ENCODE peak calls at places on chromosomes 3 and 15, in ten cellular contexts. U is foreskin fibroblast, S is Peyer's patch, L is mesenchymal stem cell, O is aorta, K is GM23338, T is IMR-90, I is dorsolateral prefrontal cortex, P is fibroblast of the aortic adventitia, M is fibroblast of mammary gland. N is an unnamed sample.

GRCh38 chr3:46759239-46760152 is 41.8 kb upstream of the PRSS50 start:
- DNase-seq in L (no peak), K (peak), O (no peak), P (no peak), T (no peak), S (no peak), U (no peak), I (no peak), M (no peak), N (no peak)

GRCh38 chr3:69422751-69423150 is 36.9 kb upstream of the FRMD4B start:
- DNase-seq in L (peak), I (no peak), K (no peak), M (peak), P (peak), O (no peak), S (no peak), U (peak), T (peak), N (peak)

GRCh38 chr15:31452595-31453557 is 126.2 kb downstream of the KLF13 start:
- DNase-seq in S (no peak), U (no peak), L (no peak), I (no peak), K (no peak), P (no peak), O (no peak), M (no peak), T (no peak), N (no peak)

GRCh38 chr15:63514533-63514943 is 10.1 kb downstream of the USP3 start:
- DNase-seq in M (peak), K (no peak), P (peak), L (peak), O (no peak), U (peak), I (no peak), S (no peak), T (peak), N (peak)

GRCh38 chr3:37913531-37913930 is 51.9 kb downstream of the CTDSPL start:
- DNase-seq in O (no peak), I (no peak), K (no peak), P (no peak), S (no peak), U (no peak), T (no peak), L (no peak), M (no peak), N (no peak)

GRCh38 chr3:174440350-174440716 is 418.8 kb upstream of the NAALADL2 start:
- DNase-seq in L (no peak), O (no peak), S (no peak), U (peak), P (peak), I (no peak), K (peak), M (peak), T (peak), N (peak)

GRCh38 chr15:95872366-95872771 is 458.1 kb upstream of the NR2F2 start:
- DNase-seq in T (peak), P (peak), M (peak), I (no peak), O (no peak), U (peak), L (peak), S (no peak), K (no peak), N (peak)

GRCh38 chr3:170038434-170039110 is 777 bp downstream of the GPR160 start:
- DNase-seq in I (no peak), M (no peak), S (peak), O (no peak), L (peak), U (peak), P (no peak), T (no peak), K (peak), N (no peak)

GRCh38 chr3:81968628-81969027 is 207.2 kb upstream of the GBE1 start:
- DNase-seq in P (no peak), L (no peak), T (no peak), S (no peak), U (no peak), K (peak), M (no peak), I (no peak), O (no peak), N (no peak)

GRCh38 chr3:152383136-152383606 is 114.4 kb downstream of the MBNL1 start:
- DNase-seq in P (no peak), I (no peak), L (no peak), S (no peak), O (no peak), T (no peak), K (no peak), M (no peak), U (no peak), N (no peak)

GRCh38 chr3:117074833-117075232 is 365.3 kb downstream of the TUSC7 start:
- DNase-seq in T (peak), O (no peak), P (no peak), I (peak), S (no peak), L (no peak), M (peak), K (no peak), U (peak), N (no peak)

GRCh38 chr3:195260286-195260905 is 10.6 kb downstream of the XXYLT1 start:
- DNase-seq in K (peak), S (no peak), O (peak), P (no peak), L (peak), T (no peak), U (peak), M (peak), I (peak), N (no peak)

GRCh38 chr3:95934181-95934580 is 880.2 kb upstream of the EPHA6 start:
- DNase-seq in M (no peak), S (no peak), K (no peak), L (no peak), I (no peak), O (no peak), T (no peak), P (no peak), U (no peak), N (no peak)

GRCh38 chr15:38163651-38164050 is 89.0 kb upstream of the SPRED1 start:
- DNase-seq in K (no peak), U (no peak), O (no peak), T (no peak), S (no peak), M (no peak), P (no peak), L (no peak), I (no peak), N (no peak)

GRCh38 chr3:63656791-63657190 is 4.3 kb downstream of the SNTN start:
- DNase-seq in L (no peak), P (peak), S (no peak), M (peak), U (peak), I (no peak), K (no peak), T (peak), O (no peak), N (peak)

GRCh38 chr3:31491660-31492059 is 41.1 kb upstream of the STT3B start:
- DNase-seq in O (no peak), P (no peak), S (no peak), M (no peak), I (no peak), T (no peak), U (no peak), L (no peak), K (no peak), N (no peak)

GRCh38 chr15:51129513-51130197 is 34.9 kb upstream of the TNFAIP8L3 start:
- DNase-seq in P (no peak), S (no peak), T (no peak), K (no peak), M (no peak), L (no peak), U (peak), I (no peak), O (no peak), N (no peak)

GRCh38 chr3:71443332-71443731 is 140.2 kb downstream of the FOXP1 start:
- DNase-seq in T (no peak), I (no peak), M (no peak), S (no peak), O (no peak), K (no peak), U (no peak), P (no peak), L (no peak), N (no peak)

GRCh38 chr3:71446260-71446659 is 137.3 kb downstream of the FOXP1 start:
- DNase-seq in M (no peak), L (no peak), S (no peak), O (no peak), T (no peak), P (no peak), I (no peak), K (no peak), U (no peak), N (no peak)

GRCh38 chr3:71446734-71447133 is 136.8 kb downstream of the FOXP1 start:
- DNase-seq in S (no peak), P (no peak), M (no peak), T (no peak), O (no peak), K (no peak), L (no peak), I (no peak), U (no peak), N (no peak)

GRCh38 chr3:71444028-71444860 is 139.3 kb downstream of the FOXP1 start:
- DNase-seq in I (no peak), K (no peak), O (no peak), M (peak), U (peak), L (peak), T (peak), S (no peak), P (peak), N (peak)

GRCh38 chr3:71444861-71445259 is 138.7 kb downstream of the FOXP1 start:
- DNase-seq in O (no peak), M (no peak), U (no peak), K (no peak), I (no peak), L (no peak), S (no peak), T (no peak), P (no peak), N (no peak)
- H3K4me3 ChIP-seq in O (no peak), M (no peak), U (no peak), K (no peak), I (no peak), L (no peak), S (no peak), T (no peak), P (no peak), N (no peak)

GRCh38 chr3:18064586-18064985 is 322.2 kb upstream of the TBC1D5 start:
- DNase-seq in I (no peak), U (no peak), K (no peak), S (no peak), L (no peak), P (no peak), T (no peak), O (no peak), M (no peak), N (no peak)
- H3K4me3 ChIP-seq in I (no peak), U (no peak), K (no peak), S (no peak), L (no peak), P (no peak), T (no peak), O (no peak), M (no peak), N (no peak)

DNA sequence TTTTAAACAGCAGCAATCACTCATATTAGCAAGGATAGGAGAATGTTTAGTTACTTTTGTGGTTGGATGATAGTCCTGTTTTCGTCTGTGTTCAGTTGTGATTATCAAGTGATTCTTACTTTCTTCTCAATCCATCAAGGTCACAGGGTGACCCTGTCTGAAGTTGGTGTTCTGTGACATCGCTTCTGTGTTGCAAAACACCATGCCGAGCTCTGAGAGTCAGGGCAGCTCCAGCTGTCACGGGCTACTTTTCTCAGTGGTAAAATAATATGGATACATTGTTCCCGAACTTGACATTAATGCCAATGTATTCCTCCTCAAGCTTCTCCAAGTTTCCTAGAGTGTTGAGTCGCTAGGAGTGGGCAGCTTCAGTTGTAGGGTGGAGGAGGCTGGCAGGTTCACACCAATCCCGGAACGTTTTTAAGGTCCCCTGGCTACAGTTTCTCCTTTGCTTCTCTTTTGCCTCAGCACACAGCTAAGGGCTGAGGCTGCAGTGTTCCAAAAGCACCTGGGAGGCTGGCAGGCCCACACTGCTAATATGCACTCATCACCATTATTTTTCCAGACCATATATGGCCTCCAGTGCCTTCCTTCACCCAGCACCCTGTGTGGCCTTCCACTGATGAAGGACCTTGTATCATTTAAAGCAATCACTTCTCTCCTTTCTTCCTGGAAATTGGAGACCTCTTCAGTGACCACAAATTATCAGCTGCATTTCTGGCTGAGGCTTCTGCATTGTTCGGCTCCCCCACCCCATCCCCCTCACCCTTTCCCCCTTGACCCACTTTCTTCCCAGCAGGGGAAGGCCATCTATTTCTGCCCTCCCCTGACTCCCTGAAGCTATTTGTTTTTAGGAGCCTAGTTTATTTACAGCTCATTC is 25.8 kb downstream of the COLQ start:
- DNase-seq in U (no peak), M (no peak), T (no peak), P (no peak), I (no peak), O (no peak), L (no peak), K (no peak), S (no peak), N (no peak)
- H3K4me3 ChIP-seq in U (no peak), M (no peak), T (no peak), P (no peak), I (no peak), O (no peak), L (no peak), K (no peak), S (no peak), N (no peak)

GRCh38 chr15:64624242-64624641 is 151.1 kb downstream of the RBPMS2 start:
- DNase-seq in P (no peak), O (no peak), U (no peak), S (no peak), L (no peak), M (no peak), T (no peak), K (no peak), I (no peak), N (no peak)

GRCh38 chr15:64620991-64621495 is 154.3 kb downstream of the RBPMS2 start:
- DNase-seq in M (no peak), K (no peak), S (no peak), O (no peak), L (no peak), P (no peak), T (no peak), U (no peak), I (no peak), N (no peak)

GRCh38 chr15:64622410-64623260 is 152.8 kb downstream of the RBPMS2 start:
- DNase-seq in I (no peak), M (no peak), L (no peak), T (no peak), S (no peak), K (no peak), U (no peak), P (no peak), O (no peak), N (no peak)

GRCh38 chr15:64619880-64620839 is 155.2 kb downstream of the RBPMS2 start:
- DNase-seq in O (no peak), T (peak), I (no peak), M (peak), S (no peak), P (peak), U (peak), L (no peak), K (no peak), N (peak)

DNA sequence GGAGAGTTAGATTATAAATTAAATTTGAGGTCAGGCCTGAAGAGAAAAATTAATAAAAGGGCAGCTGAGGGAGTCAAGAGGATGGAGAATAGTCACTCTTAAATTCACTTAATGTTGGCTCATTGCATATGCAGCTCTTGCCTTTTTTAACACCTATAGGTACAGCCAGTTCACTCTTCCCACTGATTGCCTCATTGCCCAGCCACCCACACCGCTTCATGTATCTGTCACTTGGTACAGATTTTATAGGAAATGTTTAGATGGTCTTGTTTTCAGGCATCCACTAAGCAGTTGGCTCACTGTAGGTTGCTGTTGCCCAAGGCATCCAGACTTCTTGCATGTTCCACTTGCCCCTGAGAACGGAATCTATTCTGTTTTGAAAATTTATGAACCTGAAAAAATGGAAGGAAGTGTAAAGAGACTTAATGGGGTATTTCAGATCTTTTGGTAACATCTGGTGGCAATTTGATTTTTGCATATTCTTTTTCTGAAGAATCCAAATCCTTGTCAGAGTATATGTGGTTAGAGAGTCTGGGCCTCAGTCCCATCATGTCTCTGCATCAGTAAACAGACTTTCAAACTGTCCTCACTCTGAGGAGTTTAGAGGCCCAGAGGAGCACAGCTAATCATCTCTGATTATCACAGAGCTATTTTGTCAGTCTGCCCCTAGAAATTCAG is 151.9 kb downstream of the RBPMS2 start:
- DNase-seq in O (no peak), K (no peak), U (peak), S (no peak), L (no peak), M (no peak), I (peak), T (peak), P (peak), N (no peak)
- H3K4me3 ChIP-seq in O (no peak), K (no peak), U (no peak), S (no peak), L (no peak), M (no peak), I (no peak), T (no peak), P (no peak), N (no peak)

DNA sequence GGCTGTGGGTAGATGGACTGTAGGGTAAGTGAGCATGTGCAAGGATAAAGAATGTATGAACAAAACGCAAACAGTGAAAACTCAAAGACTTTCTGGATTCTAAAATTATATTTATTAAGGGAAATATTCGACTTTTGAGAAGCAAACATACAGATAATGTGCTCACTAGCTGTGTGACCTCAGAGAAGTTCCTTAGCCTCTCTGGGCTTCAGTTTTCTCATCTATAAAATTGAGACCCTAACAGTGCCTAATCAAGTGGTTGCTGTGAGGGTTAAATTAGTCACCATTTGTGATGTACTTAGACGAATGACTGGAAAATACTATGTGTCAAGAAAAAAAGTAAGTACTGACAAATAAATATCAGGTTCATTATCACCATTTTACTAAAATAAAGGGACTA is 261.7 kb downstream of the MAGI1 start:
- DNase-seq in I (no peak), O (no peak), P (no peak), T (no peak), L (no peak), S (no peak), K (no peak), U (no peak), M (no peak), N (no peak)
- H3K4me3 ChIP-seq in I (no peak), O (no peak), P (no peak), T (no peak), L (no peak), S (no peak), K (no peak), U (peak), M (no peak), N (no peak)

GRCh38 chr3:171460226-171461086 is at the start of gene TNIK:
- DNase-seq in M (peak), L (peak), I (peak), T (peak), S (peak), P (peak), O (peak), K (peak), U (peak), N (peak)

GRCh38 chr3:171459942-171460225 is 321 bp downstream of the TNIK start:
- DNase-seq in O (no peak), U (no peak), I (no peak), L (no peak), M (peak), K (no peak), P (no peak), T (no peak), S (no peak), N (no peak)

GRCh38 chr3:171459130-171459941 is 869 bp downstream of the TNIK start:
- DNase-seq in O (peak), U (peak), T (peak), I (peak), S (peak), K (peak), M (peak), L (peak), P (peak), N (peak)

GRCh38 chr3:171462224-171462623 is 2.0 kb upstream of the TNIK start:
- DNase-seq in S (no peak), I (no peak), T (no peak), K (peak), P (no peak), U (no peak), L (no peak), M (no peak), O (no peak), N (no peak)

DNA sequence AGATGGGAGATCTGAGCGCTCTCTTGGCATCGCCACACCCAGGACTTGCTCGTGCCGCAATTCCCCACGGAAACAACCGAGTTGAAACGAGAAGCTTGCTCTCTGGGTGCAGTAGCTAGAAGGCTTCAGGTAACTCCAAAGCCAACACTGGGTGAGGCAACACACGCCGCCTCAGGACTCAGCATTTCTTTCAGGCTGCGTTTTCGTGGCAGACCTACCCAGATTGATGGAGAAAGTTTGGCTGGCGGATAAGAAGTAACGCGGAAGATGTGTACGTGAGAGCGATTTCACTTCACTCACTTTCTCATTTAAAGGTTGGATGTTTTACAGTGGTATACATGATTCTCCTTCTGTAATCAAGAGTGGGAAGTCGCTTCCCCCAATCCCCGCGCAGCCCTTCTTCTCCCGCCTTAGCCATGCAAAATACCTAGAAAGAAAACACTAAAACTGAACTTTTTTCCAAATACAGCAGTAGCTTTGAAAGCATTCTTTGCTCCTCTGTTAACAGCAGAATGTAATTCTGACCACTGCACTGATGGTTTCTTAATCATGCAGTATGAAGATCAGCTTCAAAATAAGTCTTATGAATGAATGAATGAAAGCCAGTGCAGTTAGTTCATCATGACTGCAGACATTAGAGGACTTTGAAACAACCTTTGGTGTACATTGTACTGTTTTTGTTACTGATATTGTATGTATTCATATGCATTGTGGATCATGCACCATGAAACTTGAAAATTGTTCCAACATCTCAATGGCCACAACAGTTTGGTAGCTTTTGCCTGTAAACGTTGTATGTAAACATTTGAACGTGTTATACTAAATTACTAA is 1.1 kb upstream of the TNIK start:
- DNase-seq in I (peak), T (peak), P (peak), O (no peak), S (no peak), U (peak), L (no peak), M (no peak), K (no peak), N (peak)
- H3K4me3 ChIP-seq in I (peak), T (peak), P (peak), O (peak), S (peak), U (peak), L (peak), M (peak), K (peak), N (peak)

N was measured in astrocyte of the spinal cord.